ENCODE peak calls at places on chromosomes 7 and 10, in six cellular contexts. F, Z, Y, E, U and K are unnamed samples.

GRCh38 chr10:110376021-110376773 is 71.5 kb upstream of the SMNDC1 start:
- DNase-seq in F (peak), Z (no peak), Y (peak), E (no peak), U (no peak), K (no peak)

GRCh38 chr7:41996381-41997035 is 240.5 kb downstream of the GLI3 start:
- DNase-seq in F (no peak), Z (no peak), Y (no peak), E (no peak), U (no peak), K (no peak)

GRCh38 chr7:48411619-48412018 is 240.4 kb downstream of the ABCA13 start:
- DNase-seq in F (no peak), Z (no peak), Y (no peak), E (no peak), U (no peak), K (no peak)

GRCh38 chr7:54544356-54545240 is 2.4 kb downstream of the VSTM2A start:
- DNase-seq in F (no peak), Z (peak), Y (no peak), E (no peak), U (no peak), K (no peak)

GRCh38 chr7:63925626-63926460 is 72.8 kb upstream of the ZNF722 start:
- DNase-seq in F (peak), Z (no peak), Y (no peak), E (no peak), U (no peak), K (peak)

GRCh38 chr10:95728535-95728934 is 27.4 kb upstream of the ENTPD1 start:
- DNase-seq in F (peak), Z (no peak), Y (no peak), E (no peak), U (no peak), K (no peak)

GRCh38 chr10:15751048-15751447 is 31.3 kb upstream of the ITGA8 start:
- DNase-seq in F (no peak), Z (no peak), Y (no peak), E (no peak), U (no peak), K (no peak)

GRCh38 chr7:94396044-94396443 is 1.3 kb downstream of the COL1A2 start:
- DNase-seq in F (peak), Z (no peak), Y (no peak), E (no peak), U (no peak), K (no peak)

GRCh38 chr7:120628233-120628632 is 229.7 kb downstream of the TSPAN12 start:
- DNase-seq in F (no peak), Z (no peak), Y (no peak), E (no peak), U (no peak), K (no peak)

GRCh38 chr10:78950656-78951587 is 117.8 kb upstream of the ZMIZ1 start:
- DNase-seq in F (no peak), Z (no peak), Y (no peak), E (no peak), U (no peak), K (no peak)

GRCh38 chr7:87506243-87507180 is 31.0 kb upstream of the ABCB4 start:
- DNase-seq in F (peak), Z (no peak), Y (peak), E (peak), U (no peak), K (no peak)

GRCh38 chr10:42149027-42149700 is 489.2 kb downstream of the ZNF33B start:
- DNase-seq in F (no peak), Z (no peak), Y (no peak), E (no peak), U (no peak), K (no peak)

GRCh38 chr7:5448378-5449042 is 24.9 kb upstream of the TNRC18 start:
- DNase-seq in F (no peak), Z (no peak), Y (no peak), E (no peak), U (no peak), K (no peak)

GRCh38 chr7:20083781-20084180 is 133.4 kb downstream of the MACC1 start:
- DNase-seq in F (no peak), Z (no peak), Y (no peak), E (no peak), U (no peak), K (no peak)

GRCh38 chr7:103687981-103688380 is 242.0 kb upstream of the SLC26A5 start:
- DNase-seq in F (no peak), Z (no peak), Y (no peak), E (no peak), U (no peak), K (no peak)

GRCh38 chr10:122007415-122007814 is 18.5 kb downstream of the TACC2 start:
- DNase-seq in F (no peak), Z (no peak), Y (no peak), E (no peak), U (no peak), K (no peak)

GRCh38 chr10:19048901-19049300 is 300 bp downstream of the MALRD1 start:
- DNase-seq in F (no peak), Z (no peak), Y (no peak), E (no peak), U (no peak), K (no peak)

GRCh38 chr10:9260690-9261089 is 1206.2 kb downstream of the GATA3 start:
- DNase-seq in F (no peak), Z (no peak), Y (no peak), E (no peak), U (no peak), K (no peak)

GRCh38 chr7:30934732-30935568 is 23.3 kb downstream of the AQP1 start:
- DNase-seq in F (no peak), Z (no peak), Y (no peak), E (no peak), U (no peak), K (no peak)

GRCh38 chr10:117186832-117187615 is 10.3 kb upstream of the KCNK18 start:
- DNase-seq in F (peak), Z (no peak), Y (no peak), E (peak), U (no peak), K (no peak)

DNA sequence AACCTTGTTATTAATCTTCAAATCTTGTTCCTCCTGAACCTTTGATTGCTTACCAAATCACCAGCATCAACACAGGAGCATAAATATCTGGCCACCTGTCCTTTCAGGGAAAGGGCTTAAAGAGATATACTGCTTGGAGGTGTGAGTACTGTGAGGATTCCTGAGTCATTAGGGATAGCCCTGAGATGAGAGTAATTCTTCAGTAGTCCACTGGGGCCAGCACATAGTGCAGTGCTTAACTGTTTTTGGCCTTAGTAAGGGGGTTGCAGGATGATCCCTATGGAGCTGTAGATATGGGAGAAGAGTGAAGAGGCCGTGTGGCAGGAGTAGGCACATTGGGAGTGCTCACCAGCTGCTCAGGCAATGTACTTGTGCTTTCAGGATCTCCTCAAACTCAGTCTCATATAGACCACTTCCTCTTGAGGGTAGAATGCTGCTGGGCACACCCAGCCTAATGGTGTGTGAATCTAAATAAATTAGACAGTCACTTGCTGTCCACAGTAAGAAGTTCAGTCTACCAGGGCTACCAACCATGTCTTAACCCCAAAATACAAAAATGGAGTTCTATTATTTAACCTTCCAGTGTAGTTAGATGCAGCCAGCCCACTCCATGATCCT is 26.5 kb upstream of the GPR141 start:
- DNase-seq in F (no peak), Z (no peak), Y (no peak), E (no peak), U (peak), K (no peak)
- TF ChIP-seq YY1 in F (no peak), Z (no peak), Y (no peak), E (no peak), U (no peak), K (no peak)

GRCh38 chr10:86709786-86710185 is 41.5 kb downstream of the LDB3 start:
- DNase-seq in F (no peak), Z (peak), Y (no peak), E (no peak), U (no peak), K (no peak)
- TF ChIP-seq ZNF274 in F (no peak), Z (no peak), Y (no peak), E (no peak), U (no peak), K (no peak)

DNA sequence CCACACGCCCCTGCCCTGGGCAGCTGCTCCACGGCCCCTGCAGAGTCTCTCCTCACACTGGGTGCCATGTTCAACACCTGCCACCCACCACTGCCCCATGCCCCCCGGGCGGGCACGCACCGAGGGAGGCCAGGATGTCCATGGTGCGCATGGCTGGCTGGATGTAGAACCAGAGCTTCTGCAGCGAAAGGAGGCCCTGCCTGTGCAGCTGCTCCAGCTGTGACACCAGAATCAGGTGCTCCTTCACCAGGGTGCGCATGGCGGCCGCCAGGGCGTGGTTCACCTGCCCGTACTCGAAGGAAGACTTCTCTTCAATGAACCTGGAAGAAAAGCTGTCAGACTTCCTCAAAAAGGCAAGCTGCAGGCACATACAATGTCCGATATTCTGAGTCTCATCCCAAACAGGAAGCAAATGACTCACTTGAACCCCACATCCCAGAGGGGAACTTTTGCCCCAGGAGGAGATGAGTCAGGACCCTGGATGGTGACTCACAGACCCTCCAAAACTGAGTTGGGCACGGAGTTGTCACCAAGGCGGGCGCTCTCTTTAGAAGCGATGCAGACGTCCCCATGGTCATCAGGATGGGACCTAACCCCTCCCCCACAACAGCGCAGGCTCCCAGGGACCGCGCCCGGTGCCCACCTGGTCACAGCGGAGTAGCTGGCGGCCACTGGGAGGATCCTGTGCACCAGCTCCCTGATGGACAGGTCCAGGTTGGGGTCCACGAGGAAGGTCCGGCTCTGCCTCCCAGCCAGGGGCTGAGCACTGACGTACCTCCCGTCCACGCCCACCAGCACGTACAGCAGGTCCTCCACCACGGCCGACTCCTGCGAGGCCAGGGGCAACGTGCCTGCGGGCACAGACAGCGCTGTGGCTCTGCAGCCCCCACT is 15.5 kb downstream of the TUBGCP2 start:
- DNase-seq in F (no peak), Z (no peak), Y (no peak), E (no peak), U (no peak), K (no peak)
- TF ChIP-seq YY1 in F (no peak), Z (no peak), Y (no peak), E (no peak), U (no peak), K (no peak)

DNA sequence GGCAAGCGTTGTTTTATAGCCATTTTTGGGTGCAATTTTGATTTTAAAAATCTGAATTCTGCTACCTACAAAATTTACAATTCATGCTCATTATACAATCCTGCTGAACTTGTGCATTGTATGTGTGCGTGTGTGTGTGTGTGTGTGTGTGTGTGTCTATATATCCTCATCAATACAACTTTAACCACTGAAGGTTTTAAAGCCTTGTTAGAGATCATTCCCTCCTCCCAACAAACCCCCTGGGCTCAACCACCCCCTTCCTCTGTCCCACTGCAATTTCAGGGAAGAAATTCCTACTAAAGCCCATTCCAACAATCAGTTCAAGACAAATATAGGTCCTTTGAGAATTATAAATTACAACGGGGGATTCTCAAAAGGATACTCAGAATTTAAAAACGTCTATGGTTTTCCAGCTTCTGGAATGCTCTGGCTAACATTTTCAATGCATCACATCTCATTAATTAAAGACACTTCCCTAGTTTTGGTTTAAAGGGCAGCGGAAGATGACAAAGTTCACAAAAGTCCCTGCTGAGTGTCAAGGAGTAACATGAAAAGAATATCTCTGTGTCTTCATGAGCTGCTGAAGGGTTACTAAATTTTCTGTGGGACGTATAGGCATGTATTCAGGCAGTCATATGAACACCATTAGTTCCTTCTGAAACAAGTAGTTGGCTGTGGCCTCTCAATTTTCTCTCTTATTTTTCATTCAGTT is 862 bp upstream of the SEMA3A start:
- DNase-seq in F (no peak), Z (no peak), Y (no peak), E (no peak), U (no peak), K (no peak)
- TF ChIP-seq ZNF274 in F (no peak), Z (no peak), Y (no peak), E (no peak), U (no peak), K (no peak)

DNA sequence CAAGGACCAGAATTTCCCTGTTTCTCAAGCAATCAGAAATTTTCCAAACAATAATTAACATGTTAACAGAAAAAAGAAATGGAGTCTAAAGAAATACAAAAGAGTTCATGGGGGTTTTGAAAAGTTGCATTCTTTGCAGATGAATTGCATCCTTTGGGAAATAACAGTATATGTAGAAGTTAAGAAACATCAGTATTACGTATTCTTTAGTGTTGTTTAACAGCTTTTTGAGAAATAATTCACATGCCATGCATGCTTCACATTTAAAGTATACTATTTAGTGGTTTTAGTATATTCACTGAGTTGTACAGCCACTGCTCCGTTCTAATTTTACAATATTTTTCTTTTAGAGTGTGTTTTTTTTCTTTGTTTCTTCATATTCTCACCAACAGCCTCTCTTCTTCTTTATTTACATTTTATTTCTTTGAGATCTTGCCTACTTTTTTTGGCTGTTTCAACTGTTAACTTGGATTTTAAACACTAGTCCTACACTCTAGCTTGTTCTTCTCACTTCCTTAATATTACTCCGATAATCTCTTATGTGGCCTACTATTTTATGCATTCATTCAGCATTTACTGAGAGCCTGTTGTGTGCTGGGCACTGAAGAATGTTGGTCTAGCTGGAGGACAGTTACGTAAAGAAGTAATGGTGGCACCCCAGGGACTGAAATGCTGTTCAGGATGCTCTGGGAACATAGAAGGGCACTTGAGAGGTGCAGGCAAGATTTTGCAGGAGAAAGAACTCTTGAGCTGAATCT is 330.1 kb downstream of the EXOC4 start:
- DNase-seq in F (no peak), Z (no peak), Y (no peak), E (no peak), U (no peak), K (no peak)
- TF ChIP-seq YY1 in F (no peak), Z (no peak), Y (no peak), E (no peak), U (no peak), K (no peak)

GRCh38 chr7:36309716-36310115 is 79.9 kb upstream of the ANLN start:
- DNase-seq in F (no peak), Z (no peak), Y (no peak), E (no peak), U (no peak), K (no peak)
- TF ChIP-seq ZNF274 in F (no peak), Z (no peak), Y (no peak), E (no peak), U (no peak), K (no peak)

DNA sequence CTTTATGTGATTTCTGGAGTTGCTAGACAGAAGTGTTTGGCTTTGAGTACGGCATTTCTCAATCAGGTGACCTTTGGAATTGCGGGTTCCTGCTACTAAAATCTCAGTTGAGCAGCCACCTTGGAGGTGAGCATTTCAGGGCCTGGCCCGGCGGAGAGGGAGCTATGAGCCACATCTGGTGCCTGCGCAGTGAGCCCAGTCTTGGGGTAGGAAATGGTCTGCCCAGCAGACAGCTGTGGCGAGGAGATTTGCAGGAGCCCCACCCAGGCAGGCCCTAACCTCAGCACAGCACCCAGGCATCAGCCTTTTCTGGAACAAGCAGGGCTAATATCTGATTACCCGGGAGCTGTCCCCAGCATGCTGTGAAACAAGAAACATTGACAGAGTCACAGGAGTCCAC is 547.9 kb upstream of the FOXK1 start:
- DNase-seq in F (no peak), Z (no peak), Y (peak), E (no peak), U (no peak), K (no peak)
- TF ChIP-seq YY1 in F (no peak), Z (no peak), Y (no peak), E (no peak), U (no peak), K (no peak)

GRCh38 chr7:96104984-96105383 is 216.9 kb downstream of the SLC25A13 start:
- DNase-seq in F (no peak), Z (no peak), Y (no peak), E (no peak), U (no peak), K (no peak)
- TF ChIP-seq ZNF274 in F (no peak), Z (no peak), Y (no peak), E (no peak), U (no peak), K (no peak)